ENCODE peak calls at places on chromosomes 6 and 20, in six cellular contexts. C is adrenal gland; X is NCI-H1694; H is NCI-H2171 treated with DMSO at 0.1 percent for 48 hours; Z is mesendoderm; U is activated CD4-positive, CD25-positive, alpha-beta regulatory T cell treated with anti-CD3 and anti-CD28 coated beads, Interleukin-2, amount 50 U/mL, for 16 hours. J is an unnamed sample.

GRCh38 chr6:150001295-150001990 is 23.9 kb downstream of the RAET1L start:
- DNase-seq in C (no peak), X (no peak), H (no peak), Z (no peak), U (no peak), J (no peak)

GRCh38 chr6:151765444-151765886 is 42.0 kb upstream of the ESR1 start:
- DNase-seq in C (peak), X (peak), H (peak), Z (peak), U (no peak), J (no peak)

GRCh38 chr6:36387440-36388303 is at the start of gene ETV7:
- DNase-seq in C (peak), X (no peak), H (no peak), Z (no peak), U (no peak), J (peak)

GRCh38 chr6:42313038-42313437 is 95.4 kb upstream of the MRPS10 start:
- DNase-seq in C (peak), X (no peak), H (no peak), Z (no peak), U (no peak), J (no peak)

GRCh38 chr20:50048420-50049166 is 64.4 kb downstream of the UBE2V1 start:
- DNase-seq in C (no peak), X (no peak), H (peak), Z (no peak), U (no peak), J (peak)

GRCh38 chr20:36051318-36052116 is 83.1 kb downstream of the CNBD2 start:
- DNase-seq in C (no peak), X (no peak), H (no peak), Z (peak), U (no peak), J (no peak)

GRCh38 chr6:84652356-84653026 is 111.9 kb downstream of the TBX18 start:
- DNase-seq in C (no peak), X (no peak), H (no peak), Z (no peak), U (no peak), J (no peak)

GRCh38 chr20:37615507-37616425 is 78.1 kb upstream of the CTNNBL1 start:
- DNase-seq in C (peak), X (no peak), H (peak), Z (peak), U (peak), J (no peak)

J was measured in left cardiac atrium.